ENCODE peak calls at places on chromosome 7, in four cellular contexts. One of them, this sample, is unnamed. For H3K4me1, the result is how much of the 10 kb centered on the place peaks cover.

GRCh38 chr7:120740348-120740747 is 117.6 kb downstream of the TSPAN12 start:
- DNase-seq in fibroblast of lung: peak
- DNase-seq in pancreas: no peak
- DNase-seq in cardiac muscle cell: no peak
- DNase-seq in this sample: no peak

GRCh38 chr7:25854608-25855497 is 297.1 kb upstream of the NFE2L3 start:
- DNase-seq in fibroblast of lung: peak
- DNase-seq in pancreas: no peak
- DNase-seq in cardiac muscle cell: peak
- DNase-seq in this sample: peak

GRCh38 chr7:135512135-135512887 is 2.4 kb upstream of the CNOT4 start:
- DNase-seq in fibroblast of lung: peak
- DNase-seq in pancreas: no peak
- DNase-seq in cardiac muscle cell: peak
- DNase-seq in this sample: peak

GRCh38 chr7:151520419-151521229 is 929 bp upstream of the RHEB start:
- DNase-seq in fibroblast of lung: no peak
- DNase-seq in pancreas: peak
- DNase-seq in cardiac muscle cell: no peak
- DNase-seq in this sample: peak

GRCh38 chr7:100509213-100509612 is 25.5 kb downstream of the NYAP1 start:
- DNase-seq in fibroblast of lung: peak
- DNase-seq in pancreas: peak
- DNase-seq in cardiac muscle cell: no peak
- DNase-seq in this sample: peak

GRCh38 chr7:25963733-25964132 is 188.3 kb upstream of the NFE2L3 start:
- DNase-seq in fibroblast of lung: no peak
- DNase-seq in pancreas: peak
- DNase-seq in cardiac muscle cell: no peak
- DNase-seq in this sample: no peak

GRCh38 chr7:91685544-91685943 is 195.0 kb downstream of the MTERF1 start:
- DNase-seq in fibroblast of lung: peak
- DNase-seq in pancreas: no peak
- DNase-seq in cardiac muscle cell: no peak
- DNase-seq in this sample: no peak

GRCh38 chr7:80859272-80859970 is 59.4 kb downstream of the SEMA3C start:
- DNase-seq in fibroblast of lung: peak
- DNase-seq in pancreas: no peak
- DNase-seq in cardiac muscle cell: peak
- DNase-seq in this sample: peak

GRCh38 chr7:114922652-114923402 is 933 bp downstream of the MDFIC start:
- DNase-seq in fibroblast of lung: peak
- DNase-seq in pancreas: peak
- DNase-seq in cardiac muscle cell: peak
- DNase-seq in this sample: peak

GRCh38 chr7:66629222-66629658 is 559 bp downstream of the KCTD7 start:
- DNase-seq in fibroblast of lung: no peak
- DNase-seq in pancreas: peak
- DNase-seq in cardiac muscle cell: no peak
- DNase-seq in this sample: no peak

GRCh38 chr7:83677180-83677866 is 28.4 kb upstream of the SEMA3E start:
- DNase-seq in fibroblast of lung: peak
- DNase-seq in pancreas: no peak
- DNase-seq in cardiac muscle cell: no peak
- DNase-seq in this sample: no peak

GRCh38 chr7:150398965-150399320 is 19.8 kb downstream of the ZNF775 start:
- DNase-seq in fibroblast of lung: no peak
- DNase-seq in pancreas: no peak
- DNase-seq in cardiac muscle cell: no peak
- DNase-seq in this sample: no peak

GRCh38 chr7:2198206-2198605 is 34.5 kb downstream of the MAD1L1 start:
- DNase-seq in fibroblast of lung: no peak
- DNase-seq in pancreas: no peak
- DNase-seq in cardiac muscle cell: no peak
- DNase-seq in this sample: no peak

GRCh38 chr7:150754950-150755349 is 17.7 kb downstream of the GIMAP5 start:
- DNase-seq in fibroblast of lung: no peak
- DNase-seq in pancreas: no peak
- DNase-seq in cardiac muscle cell: no peak
- DNase-seq in this sample: no peak

GRCh38 chr7:102230593-102230992 is 56.1 kb upstream of the SH2B2 start:
- DNase-seq in fibroblast of lung: peak
- DNase-seq in pancreas: no peak
- DNase-seq in cardiac muscle cell: no peak
- DNase-seq in this sample: no peak

GRCh38 chr7:11767148-11767547 is 64.8 kb downstream of the THSD7A start:
- DNase-seq in fibroblast of lung: no peak
- DNase-seq in pancreas: no peak
- DNase-seq in cardiac muscle cell: no peak
- DNase-seq in this sample: no peak

GRCh38 chr7:32941181-32941995 is 15.9 kb upstream of the FKBP9 start:
- DNase-seq in fibroblast of lung: no peak
- DNase-seq in pancreas: no peak
- DNase-seq in cardiac muscle cell: no peak
- DNase-seq in this sample: no peak

GRCh38 chr7:128783143-128783799 is 7.7 kb upstream of the OPN1SW start:
- DNase-seq in fibroblast of lung: peak
- DNase-seq in pancreas: no peak
- DNase-seq in cardiac muscle cell: peak
- DNase-seq in this sample: peak

GRCh38 chr7:7446616-7447015 is 89.1 kb downstream of the COL28A1 start:
- DNase-seq in fibroblast of lung: no peak
- DNase-seq in pancreas: no peak
- DNase-seq in cardiac muscle cell: no peak
- DNase-seq in this sample: no peak

GRCh38 chr7:140533394-140533872 is 54.1 kb upstream of the MKRN1 start:
- DNase-seq in fibroblast of lung: no peak
- DNase-seq in pancreas: no peak
- DNase-seq in cardiac muscle cell: no peak
- DNase-seq in this sample: no peak

GRCh38 chr7:135160858-135161653 is 9.5 kb downstream of the CYREN start:
- DNase-seq in fibroblast of lung: no peak
- DNase-seq in pancreas: no peak
- DNase-seq in cardiac muscle cell: no peak
- DNase-seq in this sample: no peak

GRCh38 chr7:307970-308369 is 18.0 kb downstream of the FOXL3 start:
- DNase-seq in fibroblast of lung: no peak
- DNase-seq in pancreas: no peak
- DNase-seq in cardiac muscle cell: no peak
- DNase-seq in this sample: no peak

GRCh38 chr7:5997210-5997808 is 11.5 kb downstream of the PMS2 start:
- DNase-seq in fibroblast of lung: peak
- DNase-seq in pancreas: peak
- DNase-seq in cardiac muscle cell: peak
- DNase-seq in this sample: peak

GRCh38 chr7:159092701-159093121 is 52.0 kb downstream of the VIPR2 start:
- DNase-seq in fibroblast of lung: no peak
- DNase-seq in pancreas: no peak
- DNase-seq in cardiac muscle cell: no peak
- DNase-seq in this sample: no peak

GRCh38 chr7:107843184-107843583 is 40.2 kb upstream of the SLC26A3 start:
- DNase-seq in fibroblast of lung: no peak
- DNase-seq in pancreas: no peak
- DNase-seq in cardiac muscle cell: no peak
- DNase-seq in this sample: peak
- H3K4me1 ChIP-seq in fibroblast of lung: under half
- H3K4me1 ChIP-seq in pancreas: under half
- H3K4me1 ChIP-seq in cardiac muscle cell: under half
- H3K4me1 ChIP-seq in this sample: under half

GRCh38 chr7:137717045-137717444 is 129.7 kb downstream of the DGKI start:
- DNase-seq in fibroblast of lung: no peak
- DNase-seq in pancreas: no peak
- DNase-seq in cardiac muscle cell: no peak
- DNase-seq in this sample: no peak
- H3K4me1 ChIP-seq in fibroblast of lung: under half
- H3K4me1 ChIP-seq in pancreas: under half
- H3K4me1 ChIP-seq in cardiac muscle cell: under half
- H3K4me1 ChIP-seq in this sample: under half

GRCh38 chr7:130944997-130945396 is 211.0 kb upstream of the KLF14 start:
- DNase-seq in fibroblast of lung: no peak
- DNase-seq in pancreas: no peak
- DNase-seq in cardiac muscle cell: no peak
- DNase-seq in this sample: no peak

GRCh38 chr7:130947792-130948580 is 214.0 kb upstream of the KLF14 start:
- DNase-seq in fibroblast of lung: no peak
- DNase-seq in pancreas: no peak
- DNase-seq in cardiac muscle cell: no peak
- DNase-seq in this sample: no peak

GRCh38 chr7:130943981-130944380 is 210.0 kb upstream of the KLF14 start:
- DNase-seq in fibroblast of lung: peak
- DNase-seq in pancreas: no peak
- DNase-seq in cardiac muscle cell: no peak
- DNase-seq in this sample: no peak

GRCh38 chr7:130945411-130945811 is 211.4 kb upstream of the KLF14 start:
- DNase-seq in fibroblast of lung: no peak
- DNase-seq in pancreas: no peak
- DNase-seq in cardiac muscle cell: no peak
- DNase-seq in this sample: no peak

GRCh38 chr7:130946110-130946509 is 212.1 kb upstream of the KLF14 start:
- DNase-seq in fibroblast of lung: no peak
- DNase-seq in pancreas: no peak
- DNase-seq in cardiac muscle cell: no peak
- DNase-seq in this sample: no peak
- H3K4me1 ChIP-seq in fibroblast of lung: under half
- H3K4me1 ChIP-seq in pancreas: under half
- H3K4me1 ChIP-seq in cardiac muscle cell: under half
- H3K4me1 ChIP-seq in this sample: under half

GRCh38 chr7:116575853-116576252 is 51.0 kb downstream of the CAV1 start:
- DNase-seq in fibroblast of lung: no peak
- DNase-seq in pancreas: no peak
- DNase-seq in cardiac muscle cell: no peak
- DNase-seq in this sample: no peak

GRCh38 chr7:116577320-116577871 is 52.6 kb downstream of the CAV1 start:
- DNase-seq in fibroblast of lung: peak
- DNase-seq in pancreas: no peak
- DNase-seq in cardiac muscle cell: no peak
- DNase-seq in this sample: no peak

GRCh38 chr7:116574025-116574822 is 49.4 kb downstream of the CAV1 start:
- DNase-seq in fibroblast of lung: no peak
- DNase-seq in pancreas: no peak
- DNase-seq in cardiac muscle cell: no peak
- DNase-seq in this sample: no peak

GRCh38 chr7:116578526-116578925 is 53.7 kb downstream of the CAV1 start:
- DNase-seq in fibroblast of lung: no peak
- DNase-seq in pancreas: no peak
- DNase-seq in cardiac muscle cell: no peak
- DNase-seq in this sample: no peak

GRCh38 chr7:116576350-116577319 is 51.8 kb downstream of the CAV1 start:
- DNase-seq in fibroblast of lung: peak
- DNase-seq in pancreas: no peak
- DNase-seq in cardiac muscle cell: no peak
- DNase-seq in this sample: no peak
- H3K4me1 ChIP-seq in fibroblast of lung: under half
- H3K4me1 ChIP-seq in pancreas: under half
- H3K4me1 ChIP-seq in cardiac muscle cell: under half
- H3K4me1 ChIP-seq in this sample: under half

GRCh38 chr7:30365626-30366025 is 81.2 kb downstream of the ZNRF2 start:
- DNase-seq in fibroblast of lung: no peak
- DNase-seq in pancreas: no peak
- DNase-seq in cardiac muscle cell: no peak
- DNase-seq in this sample: no peak
- H3K4me1 ChIP-seq in fibroblast of lung: under half
- H3K4me1 ChIP-seq in pancreas: under half
- H3K4me1 ChIP-seq in cardiac muscle cell: under half
- H3K4me1 ChIP-seq in this sample: under half

GRCh38 chr7:142488842-142489241 is 231.0 kb upstream of the PRSS58 start:
- DNase-seq in fibroblast of lung: no peak
- DNase-seq in pancreas: no peak
- DNase-seq in cardiac muscle cell: no peak
- DNase-seq in this sample: no peak
- H3K4me1 ChIP-seq in fibroblast of lung: under half
- H3K4me1 ChIP-seq in pancreas: under half
- H3K4me1 ChIP-seq in cardiac muscle cell: under half
- H3K4me1 ChIP-seq in this sample: under half

GRCh38 chr7:28179081-28180030 is 1.2 kb downstream of the JAZF1 start:
- DNase-seq in fibroblast of lung: peak
- DNase-seq in pancreas: peak
- DNase-seq in cardiac muscle cell: peak
- DNase-seq in this sample: peak

GRCh38 chr7:28180364-28181147 is at the start of gene JAZF1:
- DNase-seq in fibroblast of lung: peak
- DNase-seq in pancreas: peak
- DNase-seq in cardiac muscle cell: peak
- DNase-seq in this sample: peak

GRCh38 chr7:28181921-28182517 is 1.4 kb upstream of the JAZF1 start:
- DNase-seq in fibroblast of lung: no peak
- DNase-seq in pancreas: no peak
- DNase-seq in cardiac muscle cell: no peak
- DNase-seq in this sample: no peak

GRCh38 chr7:28178537-28178936 is 2.1 kb downstream of the JAZF1 start:
- DNase-seq in fibroblast of lung: no peak
- DNase-seq in pancreas: no peak
- DNase-seq in cardiac muscle cell: no peak
- DNase-seq in this sample: no peak

DNA sequence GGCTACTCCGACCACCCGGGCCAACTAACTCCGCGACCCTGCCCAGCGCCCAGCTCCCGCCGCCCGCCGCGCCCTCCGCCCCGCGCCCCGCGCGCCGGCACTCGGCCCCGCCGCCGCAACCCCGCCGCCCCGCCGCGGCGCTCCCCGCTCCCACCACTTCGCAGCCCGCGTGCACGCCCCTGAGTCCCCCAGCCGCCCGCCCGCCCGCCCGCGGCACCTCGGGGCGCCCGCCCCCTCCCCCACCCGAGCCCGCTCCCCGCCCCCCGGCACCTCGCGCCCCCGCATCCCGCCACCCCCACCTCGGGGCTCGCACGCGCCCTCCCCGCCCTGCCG is 598 bp downstream of the JAZF1 start:
- DNase-seq in fibroblast of lung: no peak
- DNase-seq in pancreas: no peak
- DNase-seq in cardiac muscle cell: no peak
- DNase-seq in this sample: no peak
- H3K4me1 ChIP-seq in fibroblast of lung: under half
- H3K4me1 ChIP-seq in pancreas: under half
- H3K4me1 ChIP-seq in cardiac muscle cell: under half
- H3K4me1 ChIP-seq in this sample: under half